ENCODE peak calls at places on chromosomes 11 and 22, in ten cellular contexts. R is bronchial epithelial cell; J is T-helper 17 cell; Z is A172; F is stimulated activated CD8-positive, alpha-beta memory T cell treated with anti-CD3 and anti-CD28 coated beads, Interleukin-15, amount 100 ng/mL, for 1 hour; G is activated T-cell treated with anti-CD3 and anti-CD28 coated beads, Interleukin-2, amount 50 U/mL, for 4 hours; K is effector memory CD8-positive, alpha-beta T cell; C is activated CD4-positive, alpha-beta T cell treated with anti-CD3 and anti-CD28 coated beads, Interleukin-2, amount 10 ng/mL, durations not matched to agents 7 days and 5 days; A is SHP77 treated with DMSO at 0.1 percent for 48 hours; E is HEK293T. S is an unnamed sample.

GRCh38 chr22:47784367-47784983 is 1022.0 kb downstream of the TBC1D22A start:
- DNase-seq in C (no peak), R (no peak), K (no peak), Z (no peak), E (no peak), F (no peak), J (no peak), A (no peak), G (no peak), S (no peak)

GRCh38 chr11:43467958-43468357 is 109.2 kb downstream of the TTC17 start:
- DNase-seq in K (no peak), A (no peak), Z (no peak), F (no peak), R (no peak), E (no peak), J (no peak), C (no peak), G (no peak), S (no peak)

GRCh38 chr11:61516675-61517516 is 8.3 kb downstream of the LRRC10B start:
- DNase-seq in K (peak; percentile 63), E (peak; percentile 79), Z (no peak), G (peak; percentile 62), J (peak; percentile 39), R (no peak), A (no peak), C (peak; percentile 42), F (peak; percentile 49), S (peak; percentile 40)

GRCh38 chr11:33774356-33775063 is at the start of gene FBXO3:
- DNase-seq in G (peak; percentile 84), J (peak; percentile 88), E (peak; percentile 97), A (peak; percentile 50), Z (peak; percentile 76), C (peak; percentile 88), R (peak; percentile 60), F (peak; percentile 66), K (peak; percentile 82), S (peak; percentile 86)

GRCh38 chr22:16387088-16387487 is 205.5 kb downstream of the CCT8L2 start:
- DNase-seq in E (no peak), F (no peak), A (no peak), R (no peak), C (no peak), Z (no peak), G (no peak), J (no peak), K (no peak), S (no peak)

GRCh38 chr22:42645938-42646568 is 3.1 kb downstream of the CYB5R3 start:
- DNase-seq in R (no peak), K (no peak), E (no peak), Z (no peak), G (no peak), C (no peak), A (no peak), F (no peak), J (no peak), S (no peak)

GRCh38 chr22:39110631-39111561 is 13.9 kb downstream of the APOBEC3H start:
- DNase-seq in C (no peak), G (no peak), J (no peak), F (no peak), E (no peak), A (no peak), R (peak; percentile 81), K (no peak), Z (no peak), S (no peak)

GRCh38 chr11:125315088-125315740 is 150.7 kb downstream of the PKNOX2 start:
- DNase-seq in E (no peak), C (no peak), A (peak; percentile 33), Z (peak; percentile 8), R (no peak), K (no peak), F (no peak), G (no peak), J (no peak), S (no peak)

GRCh38 chr22:47627561-47628253 is 865.3 kb downstream of the TBC1D22A start:
- DNase-seq in Z (peak; percentile 63), F (no peak), G (no peak), K (no peak), A (no peak), R (peak; percentile 11), E (no peak), C (no peak), J (no peak), S (no peak)

GRCh38 chr11:46342237-46342636 is 5.0 kb upstream of the DGKZ start:
- DNase-seq in A (no peak), J (no peak), Z (no peak), C (peak; percentile 52), E (no peak), K (no peak), G (no peak), F (no peak), R (no peak), S (no peak)

GRCh38 chr22:46501701-46502100 is 35.7 kb downstream of the CELSR1 start:
- DNase-seq in Z (peak; percentile 77), J (no peak), A (no peak), G (no peak), F (no peak), C (no peak), R (peak; percentile 87), K (no peak), E (no peak), S (no peak)

GRCh38 chr11:108012139-108012725 is 3.5 kb downstream of the CUL5 start:
- DNase-seq in K (no peak), C (no peak), Z (no peak), J (no peak), F (no peak), R (no peak), G (no peak), E (no peak), A (no peak), S (no peak)

GRCh38 chr22:30879398-30879797 is 89.2 kb downstream of the MORC2 start:
- DNase-seq in J (no peak), Z (no peak), A (no peak), R (no peak), G (no peak), K (no peak), E (no peak), C (no peak), F (no peak), S (no peak)

GRCh38 chr11:29051935-29052334 is 943.7 kb downstream of the METTL15 start:
- DNase-seq in A (no peak), E (no peak), K (no peak), G (no peak), F (no peak), J (no peak), Z (no peak), R (peak; percentile 89), C (no peak), S (no peak)

GRCh38 chr11:88538088-88538487 is 200.6 kb upstream of the CTSC start:
- DNase-seq in F (no peak), Z (no peak), K (no peak), R (peak; percentile 95), J (no peak), A (no peak), G (no peak), C (no peak), E (no peak), S (no peak)

GRCh38 chr11:72230764-72231365 is 6.3 kb downstream of the INPPL1 start:
- DNase-seq in K (no peak), R (no peak), E (no peak), J (no peak), F (no peak), C (no peak), G (no peak), Z (no peak), A (no peak), S (no peak)

GRCh38 chr22:41598081-41598480 is 8.4 kb upstream of the PMM1 start:
- DNase-seq in Z (peak; percentile 68), G (no peak), C (no peak), F (no peak), K (no peak), J (no peak), A (no peak), R (peak; percentile 89), E (no peak), S (no peak)

GRCh38 chr11:20604295-20604803 is 4.9 kb downstream of the SLC6A5 start:
- DNase-seq in R (no peak), Z (no peak), K (no peak), G (no peak), J (no peak), A (no peak), E (no peak), C (no peak), F (no peak), S (no peak)

GRCh38 chr11:114080219-114080618 is 20.7 kb downstream of the ZBTB16 start:
- DNase-seq in C (no peak), G (no peak), R (peak; percentile 68), F (no peak), A (peak; percentile 31), Z (peak; percentile 15), K (no peak), E (no peak), J (no peak), S (peak; percentile 13)

GRCh38 chr11:66157182-66157864 is 87.3 kb downstream of the PACS1 start:
- DNase-seq in E (no peak), C (no peak), R (peak; percentile 26), K (no peak), J (no peak), G (no peak), F (no peak), Z (no peak), A (no peak), S (no peak)

GRCh38 chr22:24205438-24206189 is 24.3 kb downstream of the SUSD2 start:
- DNase-seq in F (no peak), E (no peak), Z (no peak), A (no peak), G (no peak), R (peak; percentile 10), J (no peak), K (no peak), C (no peak), S (no peak)

GRCh38 chr11:103888541-103888951 is 147.9 kb upstream of the DDI1 start:
- DNase-seq in A (no peak), E (no peak), Z (peak; percentile 1), F (no peak), G (no peak), R (peak; percentile 37), J (no peak), C (no peak), K (no peak), S (peak; percentile 4)

GRCh38 chr22:46323126-46323525 is 12.4 kb upstream of the TRMU start:
- DNase-seq in A (no peak), Z (no peak), G (no peak), R (no peak), J (no peak), E (no peak), K (no peak), C (no peak), F (no peak), S (no peak)

GRCh38 chr11:2388431-2389024 is 11.4 kb downstream of the CD81 start:
- DNase-seq in Z (no peak), J (no peak), G (no peak), R (no peak), F (no peak), A (no peak), E (no peak), K (no peak), C (no peak), S (no peak)

GRCh38 chr11:18720811-18721575 is 5.0 kb downstream of the IGSF22 start:
- DNase-seq in A (no peak), Z (no peak), K (peak; percentile 78), J (peak; percentile 81), C (peak; percentile 74), E (peak; percentile 85), G (peak; percentile 82), R (peak; percentile 60), F (peak; percentile 70), S (peak; percentile 65)

GRCh38 chr11:71527576-71528210 is 626 bp downstream of the KRTAP5-7 start:
- DNase-seq in F (no peak), K (no peak), E (no peak), J (no peak), Z (no peak), G (no peak), A (no peak), C (no peak), R (no peak), S (no peak)

GRCh38 chr11:95541715-95542114 is 247.9 kb downstream of the FAM76B start:
- DNase-seq in F (no peak), G (no peak), C (no peak), E (no peak), Z (no peak), K (no peak), A (no peak), R (no peak), J (no peak), S (no peak)

S was measured in erythroblast.